ENCODE peak calls at places on chromosomes 6 and 20, in six cellular contexts. S is GOT3; T is naive thymus-derived CD8-positive, alpha-beta T cell; O is stimulated activated CD8-positive, alpha-beta memory T cell treated with anti-CD3 and anti-CD28 coated beads, Interleukin-4, amount 100 ng/mL, for 4 hours; X is NCI-H1105; H is RKO. V is an unnamed sample.

GRCh38 chr20:62496525-62497218 is 20.9 kb upstream of the GATA5 start:
- DNase-seq in S (no peak), T (no peak), O (no peak), X (peak; percentile 27), H (no peak), V (no peak)

GRCh38 chr6:35181933-35182612 is 31.7 kb upstream of the SCUBE3 start:
- DNase-seq in S (peak; percentile 78), T (no peak), O (no peak), X (no peak), H (peak; percentile 53), V (peak; percentile 57)

GRCh38 chr20:48411906-48412305 is 415.9 kb downstream of the PREX1 start:
- DNase-seq in S (no peak), T (no peak), O (no peak), X (no peak), H (no peak), V (no peak)

GRCh38 chr6:166007349-166008263 is 160.0 kb downstream of the TBXT start:
- DNase-seq in S (no peak), T (no peak), O (no peak), X (peak; percentile 59), H (no peak), V (no peak)

GRCh38 chr20:57439432-57439831 is 48.2 kb downstream of the RBM38 start:
- DNase-seq in S (no peak), T (no peak), O (no peak), X (peak; percentile 59), H (no peak), V (no peak)

GRCh38 chr20:49765846-49766541 is 46.6 kb upstream of the SLC9A8 start:
- DNase-seq in S (no peak), T (no peak), O (no peak), X (no peak), H (no peak), V (no peak)

GRCh38 chr6:154638369-154638768 is 94.8 kb upstream of the SCAF8 start:
- DNase-seq in S (no peak), T (no peak), O (no peak), X (no peak), H (no peak), V (no peak)

GRCh38 chr6:52305948-52306767 is 21.6 kb upstream of the MCM3 start:
- DNase-seq in S (no peak), T (no peak), O (no peak), X (no peak), H (no peak), V (no peak)

GRCh38 chr6:135162678-135163439 is 18.2 kb upstream of the MYB start:
- DNase-seq in S (no peak), T (peak; percentile 19), O (no peak), X (peak; percentile 27), H (peak; percentile 55), V (no peak)

GRCh38 chr6:38337819-38338465 is 301.8 kb downstream of the BTBD9 start:
- DNase-seq in S (no peak), T (no peak), O (no peak), X (no peak), H (peak; percentile 66), V (no peak)

V was measured in thoracic aorta.